ENCODE peak calls at places on chromosome 14, in nine cellular contexts. One of them, this sample, is unnamed.
A peak's percentile ranks its signal among the peaks of the same experiment; 100 is the strongest.

GRCh38 chr14:100669011-100669412 is 57.7 kb upstream of the DLK1 start:
- DNase-seq in spleen: no peak
- DNase-seq in fibroblast of the aortic adventitia: no peak
- DNase-seq in ovary: no peak
- DNase-seq in mucosa of descending colon: no peak
- DNase-seq in right lobe of liver: no peak
- DNase-seq in H7: no peak
- DNase-seq in OCI-LY7: no peak
- DNase-seq in right atrium auricular region: no peak
- DNase-seq in this sample: no peak

GRCh38 chr14:23321572-23322547 is 603 bp downstream of the PABPN1 start:
- DNase-seq in spleen: peak; percentile 84
- DNase-seq in fibroblast of the aortic adventitia: peak; percentile 46
- DNase-seq in ovary: peak; percentile 70
- DNase-seq in mucosa of descending colon: peak; percentile 63
- DNase-seq in right lobe of liver: peak; percentile 70
- DNase-seq in H7: peak; percentile 85
- DNase-seq in OCI-LY7: peak; percentile 51
- DNase-seq in right atrium auricular region: peak; percentile 58
- DNase-seq in this sample: peak; percentile 72

GRCh38 chr14:99568567-99569560 is 35.1 kb downstream of the CCDC85C start:
- DNase-seq in spleen: no peak
- DNase-seq in fibroblast of the aortic adventitia: peak; percentile 43
- DNase-seq in ovary: peak; percentile 61
- DNase-seq in mucosa of descending colon: no peak
- DNase-seq in right lobe of liver: no peak
- DNase-seq in H7: no peak
- DNase-seq in OCI-LY7: no peak
- DNase-seq in right atrium auricular region: peak; percentile 66
- DNase-seq in this sample: no peak

GRCh38 chr14:98916036-98916435 is 356.0 kb downstream of the BCL11B start:
- DNase-seq in spleen: no peak
- DNase-seq in fibroblast of the aortic adventitia: no peak
- DNase-seq in ovary: no peak
- DNase-seq in mucosa of descending colon: no peak
- DNase-seq in right lobe of liver: no peak
- DNase-seq in H7: no peak
- DNase-seq in OCI-LY7: no peak
- DNase-seq in right atrium auricular region: no peak
- DNase-seq in this sample: no peak

GRCh38 chr14:35406811-35407630 is 2.5 kb upstream of the NFKBIA start:
- DNase-seq in spleen: no peak
- DNase-seq in fibroblast of the aortic adventitia: peak; percentile 82
- DNase-seq in ovary: no peak
- DNase-seq in mucosa of descending colon: no peak
- DNase-seq in right lobe of liver: no peak
- DNase-seq in H7: no peak
- DNase-seq in OCI-LY7: peak; percentile 77
- DNase-seq in right atrium auricular region: no peak
- DNase-seq in this sample: no peak

GRCh38 chr14:47919994-47920393 is 244.6 kb upstream of the MDGA2 start:
- DNase-seq in spleen: no peak
- DNase-seq in fibroblast of the aortic adventitia: no peak
- DNase-seq in ovary: no peak
- DNase-seq in mucosa of descending colon: no peak
- DNase-seq in right lobe of liver: no peak
- DNase-seq in H7: no peak
- DNase-seq in OCI-LY7: no peak
- DNase-seq in right atrium auricular region: no peak
- DNase-seq in this sample: peak; percentile 44

GRCh38 chr14:25090281-25090680 is 40.3 kb upstream of the STXBP6 start:
- DNase-seq in spleen: no peak
- DNase-seq in fibroblast of the aortic adventitia: no peak
- DNase-seq in ovary: no peak
- DNase-seq in mucosa of descending colon: no peak
- DNase-seq in right lobe of liver: no peak
- DNase-seq in H7: no peak
- DNase-seq in OCI-LY7: no peak
- DNase-seq in right atrium auricular region: no peak
- DNase-seq in this sample: no peak

GRCh38 chr14:68770553-68771286 is 22.1 kb downstream of the ZFP36L1 start:
- DNase-seq in spleen: no peak
- DNase-seq in fibroblast of the aortic adventitia: no peak
- DNase-seq in ovary: no peak
- DNase-seq in mucosa of descending colon: no peak
- DNase-seq in right lobe of liver: no peak
- DNase-seq in H7: no peak
- DNase-seq in OCI-LY7: no peak
- DNase-seq in right atrium auricular region: no peak
- DNase-seq in this sample: peak; percentile 60

GRCh38 chr14:94987409-94987808 is 169.9 kb downstream of the DICER1 start:
- DNase-seq in spleen: no peak
- DNase-seq in fibroblast of the aortic adventitia: no peak
- DNase-seq in ovary: no peak
- DNase-seq in mucosa of descending colon: no peak
- DNase-seq in right lobe of liver: no peak
- DNase-seq in H7: no peak
- DNase-seq in OCI-LY7: no peak
- DNase-seq in right atrium auricular region: no peak
- DNase-seq in this sample: no peak

GRCh38 chr14:73457050-73457934 is 1.1 kb downstream of the NUMB start:
- DNase-seq in spleen: peak; percentile 88
- DNase-seq in fibroblast of the aortic adventitia: no peak
- DNase-seq in ovary: no peak
- DNase-seq in mucosa of descending colon: peak; percentile 75
- DNase-seq in right lobe of liver: peak; percentile 57
- DNase-seq in H7: peak; percentile 57
- DNase-seq in OCI-LY7: peak; percentile 32
- DNase-seq in right atrium auricular region: no peak
- DNase-seq in this sample: peak; percentile 64

GRCh38 chr14:39562175-39562574 is 129.9 kb upstream of the FBXO33 start:
- DNase-seq in spleen: no peak
- DNase-seq in fibroblast of the aortic adventitia: no peak
- DNase-seq in ovary: no peak
- DNase-seq in mucosa of descending colon: no peak
- DNase-seq in right lobe of liver: no peak
- DNase-seq in H7: no peak
- DNase-seq in OCI-LY7: no peak
- DNase-seq in right atrium auricular region: no peak
- DNase-seq in this sample: no peak

GRCh38 chr14:29176876-29177275 is 410.3 kb downstream of the FOXG1 start:
- DNase-seq in spleen: no peak
- DNase-seq in fibroblast of the aortic adventitia: no peak
- DNase-seq in ovary: no peak
- DNase-seq in mucosa of descending colon: no peak
- DNase-seq in right lobe of liver: no peak
- DNase-seq in H7: no peak
- DNase-seq in OCI-LY7: no peak
- DNase-seq in right atrium auricular region: no peak
- DNase-seq in this sample: no peak

GRCh38 chr14:23045419-23046357 is 3.7 kb downstream of the PSMB11 start:
- DNase-seq in spleen: peak; percentile 46
- DNase-seq in fibroblast of the aortic adventitia: peak; percentile 10
- DNase-seq in ovary: no peak
- DNase-seq in mucosa of descending colon: no peak
- DNase-seq in right lobe of liver: no peak
- DNase-seq in H7: no peak
- DNase-seq in OCI-LY7: no peak
- DNase-seq in right atrium auricular region: no peak
- DNase-seq in this sample: peak; percentile 48

GRCh38 chr14:34488528-34488927 is 26.5 kb upstream of the SPTSSA start:
- DNase-seq in spleen: no peak
- DNase-seq in fibroblast of the aortic adventitia: no peak
- DNase-seq in ovary: no peak
- DNase-seq in mucosa of descending colon: no peak
- DNase-seq in right lobe of liver: no peak
- DNase-seq in H7: no peak
- DNase-seq in OCI-LY7: no peak
- DNase-seq in right atrium auricular region: no peak
- DNase-seq in this sample: no peak

GRCh38 chr14:73784065-73784987 is 67.3 kb upstream of the PTGR2 start:
- DNase-seq in spleen: peak; percentile 70
- DNase-seq in fibroblast of the aortic adventitia: peak; percentile 82
- DNase-seq in ovary: no peak
- DNase-seq in mucosa of descending colon: peak; percentile 33
- DNase-seq in right lobe of liver: no peak
- DNase-seq in H7: no peak
- DNase-seq in OCI-LY7: peak; percentile 41
- DNase-seq in right atrium auricular region: no peak
- DNase-seq in this sample: no peak

DNA sequence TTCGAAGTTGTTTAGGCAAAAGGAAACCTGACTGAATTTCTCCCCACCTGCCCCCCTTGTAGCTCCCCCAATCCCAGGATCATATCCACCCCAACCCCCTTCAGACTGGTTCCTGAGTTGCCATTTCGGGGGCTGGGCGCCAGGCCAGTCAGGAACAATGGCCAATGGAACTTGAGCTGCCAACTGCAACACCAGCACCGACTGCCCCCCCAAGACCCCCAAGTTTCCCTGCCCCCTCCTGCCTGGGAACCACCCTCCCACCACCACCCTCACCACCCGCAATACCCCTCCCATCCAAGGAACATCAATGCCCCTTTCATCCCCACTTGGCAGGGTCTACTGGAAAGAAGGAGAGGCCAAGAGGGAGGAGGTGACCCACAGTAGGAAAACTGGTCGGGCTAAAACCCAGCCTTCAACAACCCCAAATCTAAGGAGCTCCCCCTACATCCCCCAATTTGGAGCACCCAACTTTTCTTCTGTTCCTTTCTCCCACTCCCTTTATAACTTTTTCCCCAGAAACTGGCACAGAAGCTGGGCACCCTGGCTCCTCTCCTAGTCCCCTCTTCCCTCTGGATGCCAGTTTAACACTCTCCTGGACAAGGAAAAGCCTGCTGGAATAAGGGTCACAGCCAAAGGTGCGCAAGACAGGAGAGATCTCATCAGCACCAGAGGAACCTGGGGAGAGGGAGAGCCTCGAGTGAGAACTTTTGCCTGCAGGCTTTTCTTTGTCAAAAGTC is 1.6 kb upstream of the NDRG2 start:
- DNase-seq in spleen: no peak
- DNase-seq in fibroblast of the aortic adventitia: no peak
- DNase-seq in ovary: peak; percentile 60
- DNase-seq in mucosa of descending colon: no peak
- DNase-seq in right lobe of liver: no peak
- DNase-seq in H7: peak; percentile 61
- DNase-seq in OCI-LY7: no peak
- DNase-seq in right atrium auricular region: no peak
- DNase-seq in this sample: no peak
- H3K4me3 ChIP-seq in spleen: no peak overlapping the region
- H3K4me3 ChIP-seq in fibroblast of the aortic adventitia: no peak overlapping the region
- H3K4me3 ChIP-seq in ovary: peak overlapping the region; percentile 93
- H3K4me3 ChIP-seq in mucosa of descending colon: no peak overlapping the region
- H3K4me3 ChIP-seq in right lobe of liver: no peak overlapping the region
- H3K4me3 ChIP-seq in H7: peak overlapping the region; percentile 63
- H3K4me3 ChIP-seq in OCI-LY7: no peak overlapping the region
- H3K4me3 ChIP-seq in right atrium auricular region: peak overlapping the region; percentile 89
- H3K4me3 ChIP-seq in this sample: no peak overlapping the region

GRCh38 chr14:92635031-92635430 is 113.4 kb downstream of the LGMN start:
- DNase-seq in spleen: peak; percentile 60
- DNase-seq in fibroblast of the aortic adventitia: no peak
- DNase-seq in ovary: no peak
- DNase-seq in mucosa of descending colon: no peak
- DNase-seq in right lobe of liver: no peak
- DNase-seq in H7: no peak
- DNase-seq in OCI-LY7: no peak
- DNase-seq in right atrium auricular region: no peak
- DNase-seq in this sample: no peak

GRCh38 chr14:92633724-92634123 is 114.7 kb downstream of the LGMN start:
- DNase-seq in spleen: no peak
- DNase-seq in fibroblast of the aortic adventitia: peak; percentile 74
- DNase-seq in ovary: no peak
- DNase-seq in mucosa of descending colon: no peak
- DNase-seq in right lobe of liver: no peak
- DNase-seq in H7: no peak
- DNase-seq in OCI-LY7: no peak
- DNase-seq in right atrium auricular region: no peak
- DNase-seq in this sample: no peak

GRCh38 chr14:92632546-92633273 is 115.7 kb downstream of the LGMN start:
- DNase-seq in spleen: peak; percentile 72
- DNase-seq in fibroblast of the aortic adventitia: no peak
- DNase-seq in ovary: no peak
- DNase-seq in mucosa of descending colon: no peak
- DNase-seq in right lobe of liver: no peak
- DNase-seq in H7: peak; percentile 28
- DNase-seq in OCI-LY7: no peak
- DNase-seq in right atrium auricular region: no peak
- DNase-seq in this sample: no peak

GRCh38 chr14:92631098-92631497 is 117.3 kb downstream of the LGMN start:
- DNase-seq in spleen: no peak
- DNase-seq in fibroblast of the aortic adventitia: no peak
- DNase-seq in ovary: no peak
- DNase-seq in mucosa of descending colon: no peak
- DNase-seq in right lobe of liver: no peak
- DNase-seq in H7: no peak
- DNase-seq in OCI-LY7: no peak
- DNase-seq in right atrium auricular region: no peak
- DNase-seq in this sample: no peak

DNA sequence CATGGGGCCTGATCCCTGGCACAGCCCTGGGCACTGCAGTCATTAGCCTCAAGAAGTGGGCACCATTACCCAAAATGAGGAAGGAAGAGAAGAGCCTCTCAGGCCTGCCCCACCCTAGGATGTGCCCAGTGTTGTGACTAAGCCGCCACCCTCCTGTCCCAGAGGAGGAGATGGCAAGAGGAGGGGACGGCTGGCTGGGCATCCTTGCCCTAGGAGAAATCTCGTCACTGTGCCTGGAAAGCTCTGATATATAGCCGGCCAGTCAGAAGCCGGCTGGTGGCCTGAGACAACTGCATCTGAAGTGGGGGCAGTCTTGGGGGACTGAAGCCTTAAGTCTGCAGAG is 115.2 kb downstream of the LGMN start:
- DNase-seq in spleen: peak; percentile 84
- DNase-seq in fibroblast of the aortic adventitia: no peak
- DNase-seq in ovary: no peak
- DNase-seq in mucosa of descending colon: no peak
- DNase-seq in right lobe of liver: no peak
- DNase-seq in H7: peak; percentile 16
- DNase-seq in OCI-LY7: no peak
- DNase-seq in right atrium auricular region: no peak
- DNase-seq in this sample: no peak
- H3K4me3 ChIP-seq in spleen: no peak overlapping the region
- H3K4me3 ChIP-seq in fibroblast of the aortic adventitia: no peak overlapping the region
- H3K4me3 ChIP-seq in ovary: no peak overlapping the region
- H3K4me3 ChIP-seq in mucosa of descending colon: no peak overlapping the region
- H3K4me3 ChIP-seq in right lobe of liver: no peak overlapping the region
- H3K4me3 ChIP-seq in H7: no peak overlapping the region
- H3K4me3 ChIP-seq in OCI-LY7: no peak overlapping the region
- H3K4me3 ChIP-seq in right atrium auricular region: no peak overlapping the region
- H3K4me3 ChIP-seq in this sample: no peak overlapping the region

GRCh38 chr14:56855891-56856461 is 45.7 kb upstream of the OTX2 start:
- DNase-seq in spleen: no peak
- DNase-seq in fibroblast of the aortic adventitia: no peak
- DNase-seq in ovary: no peak
- DNase-seq in mucosa of descending colon: peak; percentile 72
- DNase-seq in right lobe of liver: no peak
- DNase-seq in H7: peak; percentile 63
- DNase-seq in OCI-LY7: no peak
- DNase-seq in right atrium auricular region: no peak
- DNase-seq in this sample: no peak
- H3K4me3 ChIP-seq in spleen: no peak overlapping the region
- H3K4me3 ChIP-seq in fibroblast of the aortic adventitia: no peak overlapping the region
- H3K4me3 ChIP-seq in ovary: no peak overlapping the region
- H3K4me3 ChIP-seq in mucosa of descending colon: no peak overlapping the region
- H3K4me3 ChIP-seq in right lobe of liver: no peak overlapping the region
- H3K4me3 ChIP-seq in H7: peak overlapping the region; percentile 24
- H3K4me3 ChIP-seq in OCI-LY7: no peak overlapping the region
- H3K4me3 ChIP-seq in right atrium auricular region: no peak overlapping the region
- H3K4me3 ChIP-seq in this sample: no peak overlapping the region

GRCh38 chr14:50093496-50093895 is 22.9 kb downstream of the VCPKMT start:
- DNase-seq in spleen: no peak
- DNase-seq in fibroblast of the aortic adventitia: no peak
- DNase-seq in ovary: no peak
- DNase-seq in mucosa of descending colon: no peak
- DNase-seq in right lobe of liver: no peak
- DNase-seq in H7: no peak
- DNase-seq in OCI-LY7: no peak
- DNase-seq in right atrium auricular region: no peak
- DNase-seq in this sample: no peak
- H3K4me3 ChIP-seq in spleen: no peak overlapping the region
- H3K4me3 ChIP-seq in fibroblast of the aortic adventitia: no peak overlapping the region
- H3K4me3 ChIP-seq in ovary: no peak overlapping the region
- H3K4me3 ChIP-seq in mucosa of descending colon: no peak overlapping the region
- H3K4me3 ChIP-seq in right lobe of liver: no peak overlapping the region
- H3K4me3 ChIP-seq in H7: no peak overlapping the region
- H3K4me3 ChIP-seq in OCI-LY7: no peak overlapping the region
- H3K4me3 ChIP-seq in right atrium auricular region: no peak overlapping the region
- H3K4me3 ChIP-seq in this sample: no peak overlapping the region